ENCODE peak calls at places on chromosomes 16 and 17, in four cellular contexts. Y is astrocyte of the spinal cord, W is stomach, U is G401. T is an unnamed sample.

GRCh38 chr17:77681820-77682219 is 276.7 kb upstream of the TNRC6C start:
- DNase-seq in Y (no peak), W (peak), U (peak), T (no peak)

GRCh38 chr16:17345043-17345442 is 125.7 kb downstream of the XYLT1 start:
- DNase-seq in Y (no peak), W (no peak), U (no peak), T (no peak)

GRCh38 chr17:61878520-61878919 is 15.2 kb upstream of the BRIP1 start:
- DNase-seq in Y (no peak), W (no peak), U (no peak), T (no peak)

GRCh38 chr17:76529224-76529642 is 8.3 kb downstream of the CYGB start:
- DNase-seq in Y (peak), W (peak), U (no peak), T (peak)

GRCh38 chr17:2060681-2061440 is 6.0 kb downstream of the HIC1 start:
- DNase-seq in Y (no peak), W (no peak), U (no peak), T (no peak)

GRCh38 chr17:1038459-1039118 is 41.7 kb downstream of the TIMM22 start:
- DNase-seq in Y (no peak), W (no peak), U (no peak), T (no peak)

GRCh38 chr16:77775911-77776909 is 12.2 kb upstream of the VAT1L start:
- DNase-seq in Y (no peak), W (no peak), U (no peak), T (no peak)

GRCh38 chr16:16120044-16120381 is 103.3 kb downstream of the ABCC6 start:
- DNase-seq in Y (no peak), W (peak), U (no peak), T (no peak)

GRCh38 chr17:13631541-13631940 is 29.8 kb upstream of the HS3ST3A1 start:
- DNase-seq in Y (no peak), W (no peak), U (no peak), T (no peak)

GRCh38 chr16:67108489-67108888 is 1.3 kb upstream of the PHAF1 start:
- DNase-seq in Y (no peak), W (no peak), U (no peak), T (no peak)

GRCh38 chr17:79294459-79295071 is 219.9 kb downstream of the ENGASE start:
- DNase-seq in Y (peak), W (peak), U (no peak), T (no peak)

GRCh38 chr16:29837833-29838232 is 17.6 kb downstream of the MVP start:
- DNase-seq in Y (no peak), W (no peak), U (no peak), T (no peak)

GRCh38 chr16:75376475-75376907 is 56.8 kb downstream of the CFDP1 start:
- DNase-seq in Y (no peak), W (no peak), U (no peak), T (no peak)

GRCh38 chr17:49513616-49514373 is 18.7 kb downstream of the NGFR start:
- DNase-seq in Y (no peak), W (no peak), U (no peak), T (no peak)

GRCh38 chr16:49547448-49547847 is 173.8 kb downstream of the C16orf78 start:
- DNase-seq in Y (no peak), W (no peak), U (no peak), T (no peak)

GRCh38 chr16:77784441-77785356 is 3.7 kb upstream of the VAT1L start:
- DNase-seq in Y (no peak), W (no peak), U (no peak), T (no peak)

GRCh38 chr17:77445030-77445907 is 304.5 kb downstream of the SEC14L1 start:
- DNase-seq in Y (no peak), W (peak), U (peak), T (no peak)

GRCh38 chr17:14427914-14428639 is 127.2 kb downstream of the HS3ST3B1 start:
- DNase-seq in Y (no peak), W (no peak), U (no peak), T (no peak)

GRCh38 chr16:70704586-70704985 is 18.7 kb upstream of the MTSS2 start:
- DNase-seq in Y (no peak), W (no peak), U (peak), T (no peak)

GRCh38 chr17:73998246-73999220 is 204.9 kb upstream of the RPL38 start:
- DNase-seq in Y (no peak), W (peak), U (no peak), T (no peak)